ENCODE peak calls at places on chromosomes 11 and 22, in nine cellular contexts. I, G, W, T, L, J, Q, O and B are unnamed samples.

GRCh38 chr22:27445876-27446275 is 355.7 kb downstream of the MN1 start:
- DNase-seq in I (no peak), G (no peak), W (peak), T (no peak), L (no peak), J (no peak), Q (no peak), O (no peak), B (no peak)

GRCh38 chr11:31214337-31214736 is 155.2 kb downstream of the DCDC1 start:
- DNase-seq in I (no peak), G (no peak), W (no peak), T (no peak), L (no peak), J (no peak), Q (no peak), O (no peak), B (no peak)

GRCh38 chr11:16817321-16817720 is 78.9 kb downstream of the C11orf58 start:
- DNase-seq in I (no peak), G (no peak), W (no peak), T (peak), L (no peak), J (no peak), Q (no peak), O (no peak), B (no peak)

GRCh38 chr11:72012897-72013721 is 14.4 kb downstream of the IL18BP start:
- DNase-seq in I (no peak), G (peak), W (peak), T (peak), L (no peak), J (peak), Q (peak), O (no peak), B (no peak)

GRCh38 chr11:60918941-60919275 is 5.0 kb downstream of the TMEM109 start:
- DNase-seq in I (no peak), G (no peak), W (no peak), T (no peak), L (no peak), J (no peak), Q (no peak), O (no peak), B (no peak)

GRCh38 chr11:116364357-116364756 is 408.4 kb downstream of the BUD13 start:
- DNase-seq in I (no peak), G (no peak), W (no peak), T (no peak), L (no peak), J (no peak), Q (no peak), O (no peak), B (no peak)

GRCh38 chr22:42430486-42431125 is 1.6 kb downstream of the NFAM1 start:
- DNase-seq in I (no peak), G (no peak), W (no peak), T (no peak), L (no peak), J (no peak), Q (no peak), O (no peak), B (no peak)

GRCh38 chr11:60150279-60150678 is 32.6 kb downstream of the MS4A6A start:
- DNase-seq in I (no peak), G (no peak), W (no peak), T (no peak), L (no peak), J (no peak), Q (no peak), O (no peak), B (no peak)

GRCh38 chr11:93850585-93851018 is at the start of gene VSTM5:
- DNase-seq in I (no peak), G (no peak), W (no peak), T (no peak), L (no peak), J (no peak), Q (no peak), O (no peak), B (no peak)

GRCh38 chr11:115222863-115223530 is 281.2 kb downstream of the CADM1 start:
- DNase-seq in I (no peak), G (no peak), W (no peak), T (no peak), L (no peak), J (no peak), Q (no peak), O (no peak), B (no peak)

GRCh38 chr22:17792854-17793434 is 18.7 kb upstream of the BID start:
- DNase-seq in I (no peak), G (no peak), W (no peak), T (no peak), L (no peak), J (no peak), Q (no peak), O (no peak), B (no peak)

GRCh38 chr11:83558281-83558680 is 272.1 kb upstream of the CCDC90B start:
- DNase-seq in I (no peak), G (no peak), W (no peak), T (no peak), L (no peak), J (no peak), Q (no peak), O (no peak), B (no peak)

GRCh38 chr11:134610116-134610910 is 198.3 kb upstream of the B3GAT1 start:
- DNase-seq in I (no peak), G (no peak), W (no peak), T (peak), L (no peak), J (no peak), Q (no peak), O (no peak), B (no peak)

GRCh38 chr11:65435981-65436411 is 13.4 kb downstream of the NEAT1 start:
- DNase-seq in I (no peak), G (no peak), W (peak), T (no peak), L (no peak), J (no peak), Q (no peak), O (no peak), B (no peak)

GRCh38 chr11:76592025-76592914 is 78.3 kb downstream of the LRRC32 start:
- DNase-seq in I (no peak), G (no peak), W (no peak), T (no peak), L (no peak), J (no peak), Q (no peak), O (no peak), B (no peak)

GRCh38 chr11:116162541-116163230 is 610.1 kb downstream of the BUD13 start:
- DNase-seq in I (no peak), G (no peak), W (no peak), T (no peak), L (peak), J (no peak), Q (no peak), O (peak), B (peak)

GRCh38 chr11:106627694-106628093 is 390.6 kb downstream of the GUCY1A2 start:
- DNase-seq in I (no peak), G (no peak), W (no peak), T (no peak), L (no peak), J (no peak), Q (no peak), O (no peak), B (no peak)

GRCh38 chr11:77411238-77411637 is 62.7 kb downstream of the PAK1 start:
- DNase-seq in I (no peak), G (no peak), W (no peak), T (peak), L (peak), J (peak), Q (no peak), O (peak), B (peak)

GRCh38 chr11:19025799-19026406 is 34.6 kb downstream of the MRGPRX2 start:
- DNase-seq in I (no peak), G (no peak), W (no peak), T (no peak), L (no peak), J (no peak), Q (no peak), O (no peak), B (no peak)

GRCh38 chr22:50481440-50482106 is at the start of gene ADM2:
- DNase-seq in I (no peak), G (no peak), W (no peak), T (no peak), L (peak), J (peak), Q (no peak), O (peak), B (peak)

GRCh38 chr11:126914166-126914565 is 86.4 kb downstream of the KIRREL3 start:
- DNase-seq in I (no peak), G (no peak), W (no peak), T (no peak), L (no peak), J (no peak), Q (no peak), O (no peak), B (no peak)

GRCh38 chr11:46485852-46486443 is 94.4 kb upstream of the CHRM4 start:
- DNase-seq in I (no peak), G (no peak), W (no peak), T (no peak), L (no peak), J (no peak), Q (no peak), O (no peak), B (no peak)

GRCh38 chr22:45964372-45964771 is 12.6 kb downstream of the WNT7B start:
- DNase-seq in I (no peak), G (no peak), W (no peak), T (no peak), L (no peak), J (no peak), Q (no peak), O (no peak), B (no peak)

GRCh38 chr11:66336234-66337102 is at the start of gene RIN1:
- DNase-seq in I (peak), G (peak), W (peak), T (no peak), L (peak), J (peak), Q (peak), O (peak), B (peak)

GRCh38 chr11:11028017-11028692 is 170.3 kb upstream of the ZBED5 start:
- DNase-seq in I (no peak), G (peak), W (peak), T (peak), L (peak), J (peak), Q (peak), O (peak), B (peak)

GRCh38 chr11:80702264-80702663 is 1261.4 kb upstream of the TENM4 start:
- DNase-seq in I (no peak), G (no peak), W (no peak), T (no peak), L (no peak), J (no peak), Q (no peak), O (no peak), B (no peak)

GRCh38 chr11:44427432-44427831 is 117.5 kb upstream of the ALX4 start:
- DNase-seq in I (no peak), G (no peak), W (no peak), T (no peak), L (peak), J (peak), Q (no peak), O (no peak), B (no peak)
- TF ChIP-seq CTCF in I (peak), G (peak), W (no peak), T (no peak), L (peak), J (peak), Q (peak), O (peak), B (no peak)

GRCh38 chr11:3049430-3050243 is 7.6 kb downstream of the CARS1 start:
- DNase-seq in I (peak), G (peak), W (peak), T (peak), L (no peak), J (peak), Q (peak), O (no peak), B (no peak)
- TF ChIP-seq CTCF in I (peak), G (peak), W (no peak), T (peak), L (no peak), J (peak), Q (peak), O (no peak), B (no peak)

GRCh38 chr11:78812513-78813293 is 238.0 kb upstream of the NARS2 start:
- DNase-seq in I (no peak), G (no peak), W (no peak), T (no peak), L (peak), J (no peak), Q (no peak), O (no peak), B (no peak)
- TF ChIP-seq CTCF in I (peak), G (no peak), W (no peak), T (no peak), L (peak), J (no peak), Q (no peak), O (no peak), B (no peak)

GRCh38 chr22:25881353-25881752 is 139.4 kb downstream of the MYO18B start:
- DNase-seq in I (no peak), G (no peak), W (no peak), T (no peak), L (no peak), J (no peak), Q (no peak), O (no peak), B (no peak)

GRCh38 chr22:25878933-25879332 is 136.9 kb downstream of the MYO18B start:
- DNase-seq in I (no peak), G (no peak), W (no peak), T (no peak), L (no peak), J (no peak), Q (no peak), O (no peak), B (no peak)

GRCh38 chr22:25884121-25884520 is 142.1 kb downstream of the MYO18B start:
- DNase-seq in I (no peak), G (no peak), W (no peak), T (no peak), L (no peak), J (no peak), Q (no peak), O (no peak), B (no peak)

GRCh38 chr22:25882366-25882765 is 140.4 kb downstream of the MYO18B start:
- DNase-seq in I (no peak), G (no peak), W (no peak), T (no peak), L (no peak), J (no peak), Q (no peak), O (no peak), B (no peak)

DNA sequence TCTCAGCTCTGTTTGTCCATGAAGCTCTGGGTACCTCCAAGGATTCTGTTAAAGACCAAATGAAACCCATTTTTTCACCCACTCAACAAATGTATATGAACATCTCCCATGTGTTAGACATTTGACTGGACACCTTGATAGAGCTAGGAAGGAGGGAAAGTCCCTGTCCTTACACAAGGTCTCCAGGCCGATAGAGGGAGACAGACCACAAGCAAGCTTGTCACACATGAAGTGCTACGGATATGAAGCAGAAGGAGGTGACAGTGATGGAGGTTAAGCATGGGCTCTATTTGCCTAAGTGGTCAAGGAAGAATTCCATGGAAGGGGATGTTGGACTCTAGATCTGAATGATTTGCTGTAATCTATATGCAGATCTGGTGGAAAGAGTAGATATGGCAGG is 138.5 kb downstream of the MYO18B start:
- DNase-seq in I (no peak), G (no peak), W (no peak), T (no peak), L (peak), J (peak), Q (no peak), O (no peak), B (no peak)
- TF ChIP-seq CTCF in I (no peak), G (no peak), W (no peak), T (no peak), L (peak), J (peak), Q (no peak), O (no peak), B (no peak)

DNA sequence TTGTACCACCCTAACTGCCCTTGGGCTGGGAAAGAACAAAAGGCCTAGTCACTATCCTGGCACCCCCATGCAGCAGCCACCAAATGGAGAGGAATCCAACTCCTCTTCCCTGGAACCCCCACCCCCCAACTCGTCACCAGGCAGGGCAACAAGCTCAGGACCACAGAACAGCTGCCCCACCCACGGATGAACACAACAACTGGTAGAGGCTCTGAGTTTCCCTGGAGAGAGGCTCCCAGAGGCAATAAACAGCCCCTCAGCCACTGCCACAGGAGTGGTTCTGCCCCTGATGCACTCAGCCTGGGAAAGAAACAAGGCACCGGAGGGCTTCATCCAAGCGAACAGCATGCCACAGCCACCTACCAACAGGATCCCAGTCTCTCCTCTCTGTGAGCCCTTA is 778.4 kb upstream of the FAT3 start:
- DNase-seq in I (no peak), G (no peak), W (no peak), T (no peak), L (no peak), J (no peak), Q (no peak), O (peak), B (no peak)
- TF ChIP-seq CTCF in I (no peak), G (no peak), W (no peak), T (no peak), L (no peak), J (no peak), Q (no peak), O (no peak), B (no peak)

DNA sequence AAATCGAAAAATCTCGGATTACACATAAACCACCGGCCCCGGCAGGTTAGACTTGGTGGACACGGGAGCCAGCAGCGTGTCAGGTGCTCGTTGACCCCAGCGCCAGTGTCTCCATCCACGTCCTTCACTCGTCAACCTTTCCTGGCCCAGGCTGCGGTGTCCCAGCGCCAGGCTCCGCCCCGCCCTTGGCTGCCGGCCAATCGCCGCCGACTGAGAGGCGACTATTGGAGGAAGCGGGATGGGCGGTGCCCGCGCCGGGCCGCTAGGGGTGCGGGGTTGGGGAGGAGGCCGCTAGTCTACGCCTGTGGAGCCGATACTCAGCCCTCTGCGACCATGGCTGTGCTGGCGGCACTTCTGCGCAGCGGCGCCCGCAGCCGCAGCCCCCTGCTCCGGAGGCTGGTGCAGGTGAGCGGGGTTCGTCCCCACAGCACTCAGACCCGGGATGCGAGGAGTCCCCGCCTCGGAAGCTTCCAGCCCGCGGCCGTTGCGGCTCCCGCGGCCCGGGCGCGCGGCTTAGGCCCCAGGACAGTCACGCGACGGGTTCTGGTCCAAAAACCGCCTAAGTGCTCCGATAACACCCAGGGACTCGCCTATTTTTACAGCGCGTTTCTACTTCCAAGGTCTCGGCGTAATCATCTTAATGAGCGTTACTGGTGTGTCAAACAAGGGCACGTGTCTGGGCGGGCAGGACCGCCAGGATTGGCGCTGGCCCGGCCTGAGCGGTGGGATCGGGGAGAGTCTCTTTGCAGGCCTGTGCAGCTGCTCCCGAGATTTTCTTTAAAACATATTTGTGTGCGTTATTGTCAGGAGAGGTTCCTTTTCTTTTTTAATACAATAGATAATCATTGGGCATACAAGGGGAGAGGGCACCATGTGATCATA is at the start of gene ACAT1:
- DNase-seq in I (peak), G (peak), W (peak), T (peak), L (peak), J (peak), Q (peak), O (peak), B (peak)
- TF ChIP-seq CTCF in I (peak), G (peak), W (peak), T (peak), L (no peak), J (no peak), Q (no peak), O (peak), B (peak)

GRCh38 chr22:30948930-30949342 is 19.6 kb downstream of the MORC2 start:
- DNase-seq in I (no peak), G (no peak), W (no peak), T (no peak), L (peak), J (no peak), Q (no peak), O (no peak), B (no peak)
- TF ChIP-seq CTCF in I (peak), G (no peak), W (no peak), T (no peak), L (no peak), J (no peak), Q (no peak), O (no peak), B (no peak)

GRCh38 chr11:75492181-75492820 is 33.4 kb downstream of the GDPD5 start:
- DNase-seq in I (no peak), G (no peak), W (no peak), T (no peak), L (peak), J (peak), Q (no peak), O (no peak), B (peak)

GRCh38 chr11:75498556-75499255 is 27.0 kb downstream of the GDPD5 start:
- DNase-seq in I (no peak), G (no peak), W (no peak), T (no peak), L (no peak), J (no peak), Q (no peak), O (no peak), B (no peak)

GRCh38 chr11:75497788-75498404 is 27.8 kb downstream of the GDPD5 start:
- DNase-seq in I (no peak), G (no peak), W (no peak), T (no peak), L (no peak), J (no peak), Q (no peak), O (no peak), B (no peak)

GRCh38 chr11:75499423-75500305 is 26.1 kb downstream of the GDPD5 start:
- DNase-seq in I (peak), G (peak), W (peak), T (peak), L (no peak), J (no peak), Q (peak), O (no peak), B (no peak)

DNA sequence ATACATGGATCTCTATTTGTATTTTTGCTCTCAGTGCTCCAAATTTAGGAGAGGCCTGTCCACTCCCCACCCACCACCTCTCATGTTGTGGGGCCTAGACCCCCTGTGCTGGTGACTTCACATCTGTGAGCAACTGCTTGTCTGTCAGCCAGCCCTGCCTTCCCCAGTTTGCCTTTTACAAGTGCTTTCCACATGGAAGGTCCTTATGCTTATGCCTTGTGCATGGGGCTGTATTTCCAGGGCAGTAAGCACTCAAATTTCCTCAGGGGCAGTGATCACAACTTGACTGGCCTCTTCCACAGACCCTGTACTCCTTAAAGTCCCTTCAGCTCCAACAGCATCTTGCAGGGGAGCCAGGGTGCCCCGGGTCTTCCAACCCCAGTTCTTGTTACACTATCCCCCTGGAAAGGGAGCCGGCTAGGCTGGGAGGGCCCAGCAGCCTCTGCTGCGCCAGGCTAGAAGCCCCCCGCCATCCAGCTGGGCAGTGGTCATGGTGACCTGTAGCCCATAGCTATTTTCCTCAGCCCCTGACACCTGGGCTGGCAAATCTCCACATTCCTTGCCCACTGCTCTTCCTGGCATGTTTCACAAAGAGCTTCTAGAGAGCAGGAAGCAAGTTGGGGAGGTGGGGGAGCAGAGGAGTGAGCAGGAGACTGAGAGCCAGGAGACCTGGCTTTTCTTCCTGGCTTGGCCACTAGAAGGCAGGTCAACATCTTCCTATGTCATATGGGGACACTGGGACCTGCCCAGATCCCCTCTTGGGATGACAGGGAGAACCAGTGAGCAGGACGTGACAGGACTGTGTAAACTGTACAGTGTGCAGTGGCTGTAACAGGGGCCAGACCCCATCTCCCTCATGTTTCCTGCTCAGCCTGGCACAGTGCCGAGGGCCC is 29.7 kb downstream of the GDPD5 start:
- DNase-seq in I (no peak), G (no peak), W (no peak), T (no peak), L (peak), J (no peak), Q (no peak), O (no peak), B (peak)
- TF ChIP-seq CTCF in I (no peak), G (no peak), W (no peak), T (no peak), L (peak), J (no peak), Q (no peak), O (no peak), B (no peak)